ENCODE peak calls at places on chromosomes 5 and 9, in five cellular contexts. V is HFF-Myc, R is NCI-H460, T is keratinocyte, N is COR-L47. B is an unnamed sample.

GRCh38 chr9:37412431-37413151 is 9.9 kb upstream of the GRHPR start:
- DNase-seq in N (no peak), R (no peak), T (peak), V (no peak), B (no peak)

GRCh38 chr9:98989036-98990000 is 45.6 kb downstream of the COL15A1 start:
- DNase-seq in N (no peak), R (peak), T (peak), V (peak), B (peak)

GRCh38 chr5:63854076-63854475 is 108.2 kb downstream of the HTR1A start:
- DNase-seq in N (no peak), T (no peak), R (no peak), V (no peak), B (no peak)

GRCh38 chr5:155833282-155833681 is 493.7 kb upstream of the SGCD start:
- DNase-seq in N (no peak), T (no peak), R (no peak), V (no peak), B (peak)

GRCh38 chr9:83007521-83008300 is 55.2 kb downstream of the RASEF start:
- DNase-seq in N (no peak), V (no peak), T (no peak), R (no peak), B (no peak)

GRCh38 chr9:87513171-87513570 is 15.5 kb downstream of the DAPK1 start:
- DNase-seq in R (no peak), V (no peak), N (no peak), T (no peak), B (no peak)

GRCh38 chr5:57448287-57448686 is 34.3 kb downstream of the ACTBL2 start:
- DNase-seq in N (no peak), R (no peak), T (no peak), V (no peak), B (no peak)

GRCh38 chr5:172867761-172868435 is 33.8 kb downstream of the ERGIC1 start:
- DNase-seq in V (no peak), T (no peak), N (no peak), R (no peak), B (no peak)

GRCh38 chr5:109196486-109196885 is 213.3 kb downstream of the PJA2 start:
- DNase-seq in T (no peak), R (no peak), V (no peak), N (no peak), B (no peak)

GRCh38 chr5:61706751-61707150 is 374.7 kb downstream of the ZSWIM6 start:
- DNase-seq in R (no peak), V (no peak), N (no peak), T (no peak), B (no peak)

GRCh38 chr5:54480296-54480695 is 24.8 kb downstream of the HSPB3 start:
- DNase-seq in V (no peak), T (no peak), R (no peak), N (no peak), B (no peak)

GRCh38 chr5:56328753-56329560 is 95.8 kb upstream of the ANKRD55 start:
- DNase-seq in V (no peak), R (no peak), N (no peak), T (peak), B (no peak)

GRCh38 chr9:99677281-99677680 is 144.4 kb upstream of the NR4A3 start:
- DNase-seq in T (no peak), V (no peak), R (peak), N (no peak), B (no peak)

GRCh38 chr5:26691486-26691885 is 346.9 kb downstream of the CDH9 start:
- DNase-seq in R (no peak), T (no peak), V (no peak), N (no peak), B (no peak)

GRCh38 chr5:157516626-157517325 is 56.8 kb downstream of the NIPAL4 start:
- DNase-seq in V (peak), T (no peak), N (no peak), R (no peak), B (peak)

GRCh38 chr9:28212979-28213378 is 639.7 kb upstream of the C9orf72 start:
- DNase-seq in N (no peak), T (peak), R (peak), V (peak), B (peak)

GRCh38 chr5:1883925-1884637 is 1.4 kb upstream of the IRX4 start:
- DNase-seq in R (no peak), V (no peak), N (no peak), T (peak), B (no peak)

GRCh38 chr5:91178461-91178860 is 204.7 kb downstream of the ARRDC3 start:
- DNase-seq in N (no peak), V (no peak), T (no peak), R (no peak), B (no peak)

GRCh38 chr5:18244309-18244708 is 610.0 kb downstream of the TAF11L14 start:
- DNase-seq in N (no peak), R (no peak), T (no peak), V (no peak), B (no peak)